ENCODE peak calls at places on chromosomes 2 and 18, in seven cellular contexts. R is ELR, S is activated T-cell treated with anti-CD3 and anti-CD28 coated beads for 1 hour, B is neural crest cell, Y is A549, M is OCI-LY7, F is amniotic epithelial cell. J is an unnamed sample.

GRCh38 chr2:20421988-20422678 is 24.7 kb upstream of the RHOB start:
- DNase-seq in R (peak), S (no peak), B (no peak), Y (no peak), M (no peak), F (peak), J (no peak)

GRCh38 chr18:70398076-70398475 is 109.2 kb downstream of the SOCS6 start:
- DNase-seq in R (no peak), S (no peak), B (no peak), Y (no peak), M (no peak), F (no peak), J (no peak)

GRCh38 chr2:239660390-239661228 is 259.8 kb upstream of the HDAC4 start:
- DNase-seq in R (no peak), S (no peak), B (no peak), Y (no peak), M (no peak), F (no peak), J (no peak)

GRCh38 chr18:48952287-48953095 is 1.7 kb upstream of the SMAD7 start:
- DNase-seq in R (peak), S (peak), B (peak), Y (no peak), M (peak), F (peak), J (peak)

GRCh38 chr2:144162652-144163051 is 357.3 kb downstream of the ZEB2 start:
- DNase-seq in R (no peak), S (peak), B (no peak), Y (no peak), M (peak), F (peak), J (peak)

GRCh38 chr2:27372937-27373336 is 2.5 kb downstream of the SNX17 start:
- DNase-seq in R (no peak), S (no peak), B (no peak), Y (no peak), M (no peak), F (no peak), J (no peak)

GRCh38 chr18:75167759-75168211 is 41.2 kb downstream of the PTGR3 start:
- DNase-seq in R (no peak), S (no peak), B (no peak), Y (no peak), M (no peak), F (no peak), J (no peak)

GRCh38 chr2:173415663-173416469 is 61.2 kb downstream of the CDCA7 start:
- DNase-seq in R (no peak), S (no peak), B (no peak), Y (no peak), M (no peak), F (no peak), J (no peak)

GRCh38 chr2:66897676-66898280 is 462.9 kb downstream of the MEIS1 start:
- DNase-seq in R (no peak), S (no peak), B (no peak), Y (no peak), M (no peak), F (no peak), J (no peak)

GRCh38 chr2:231592636-231593145 is at the start of gene TEX44:
- DNase-seq in R (no peak), S (no peak), B (no peak), Y (no peak), M (no peak), F (no peak), J (no peak)

GRCh38 chr2:20600756-20601325 is 50.1 kb downstream of the HS1BP3 start:
- DNase-seq in R (peak), S (no peak), B (no peak), Y (no peak), M (no peak), F (no peak), J (no peak)

GRCh38 chr2:127100261-127101047 is 6.5 kb downstream of the BIN1 start:
- DNase-seq in R (no peak), S (no peak), B (no peak), Y (peak), M (no peak), F (peak), J (no peak)

GRCh38 chr2:24771099-24771498 is 22.1 kb downstream of the PTRHD1 start:
- DNase-seq in R (no peak), S (no peak), B (no peak), Y (no peak), M (no peak), F (peak), J (no peak)

GRCh38 chr2:237412646-237413292 is 1.2 kb downstream of the COL6A3 start:
- DNase-seq in R (peak), S (no peak), B (no peak), Y (no peak), M (no peak), F (no peak), J (no peak)

GRCh38 chr2:69959425-69959824 is 2.0 kb downstream of the ASPRV1 start:
- DNase-seq in R (no peak), S (no peak), B (no peak), Y (no peak), M (no peak), F (no peak), J (no peak)

GRCh38 chr2:133434962-133435668 is 133.1 kb downstream of the NCKAP5 start:
- DNase-seq in R (peak), S (no peak), B (no peak), Y (peak), M (no peak), F (peak), J (no peak)